ENCODE peak calls at places on chromosomes 7 and 10, in four cellular contexts. One of them, this sample, is unnamed.

GRCh38 chr10:49280001-49280408 is 19.0 kb upstream of the C10orf71 start:
- DNase-seq in NCI-H1694 treated with DMSO at 0.1 percent for 48 hours: no peak
- DNase-seq in DND-41: no peak
- DNase-seq in breast epithelium: no peak
- DNase-seq in this sample: peak; percentile 36

GRCh38 chr7:84529480-84530205 is 335.1 kb upstream of the SEMA3A start:
- DNase-seq in NCI-H1694 treated with DMSO at 0.1 percent for 48 hours: no peak
- DNase-seq in DND-41: no peak
- DNase-seq in breast epithelium: no peak
- DNase-seq in this sample: peak; percentile 66

GRCh38 chr10:19966751-19967150 is 150.5 kb downstream of the PLXDC2 start:
- DNase-seq in NCI-H1694 treated with DMSO at 0.1 percent for 48 hours: no peak
- DNase-seq in DND-41: no peak
- DNase-seq in breast epithelium: no peak
- DNase-seq in this sample: no peak

GRCh38 chr7:143285454-143285756 is 647 bp downstream of the TMEM139 start:
- DNase-seq in NCI-H1694 treated with DMSO at 0.1 percent for 48 hours: no peak
- DNase-seq in DND-41: no peak
- DNase-seq in breast epithelium: peak; percentile 87
- DNase-seq in this sample: no peak

GRCh38 chr7:4681922-4682620 is at the start of gene FOXK1:
- DNase-seq in NCI-H1694 treated with DMSO at 0.1 percent for 48 hours: peak; percentile 29
- DNase-seq in DND-41: peak; percentile 82
- DNase-seq in breast epithelium: peak; percentile 44
- DNase-seq in this sample: peak; percentile 46

GRCh38 chr10:95542330-95542729 is 18.8 kb downstream of the SORBS1 start:
- DNase-seq in NCI-H1694 treated with DMSO at 0.1 percent for 48 hours: no peak
- DNase-seq in DND-41: no peak
- DNase-seq in breast epithelium: no peak
- DNase-seq in this sample: no peak

GRCh38 chr7:36644625-36645422 is 79.5 kb downstream of the AOAH start:
- DNase-seq in NCI-H1694 treated with DMSO at 0.1 percent for 48 hours: no peak
- DNase-seq in DND-41: no peak
- DNase-seq in breast epithelium: no peak
- DNase-seq in this sample: no peak

GRCh38 chr10:133058267-133059092 is 29.2 kb upstream of the ADGRA1 start:
- DNase-seq in NCI-H1694 treated with DMSO at 0.1 percent for 48 hours: no peak
- DNase-seq in DND-41: peak; percentile 41
- DNase-seq in breast epithelium: no peak
- DNase-seq in this sample: no peak

GRCh38 chr10:2933041-2933440 is 134.3 kb upstream of the PFKP start:
- DNase-seq in NCI-H1694 treated with DMSO at 0.1 percent for 48 hours: no peak
- DNase-seq in DND-41: no peak
- DNase-seq in breast epithelium: no peak
- DNase-seq in this sample: no peak

GRCh38 chr10:72637398-72637857 is 11.5 kb upstream of the MICU1 start:
- DNase-seq in NCI-H1694 treated with DMSO at 0.1 percent for 48 hours: no peak
- DNase-seq in DND-41: peak; percentile 61
- DNase-seq in breast epithelium: no peak
- DNase-seq in this sample: peak; percentile 71

GRCh38 chr7:158076215-158076614 is 511.4 kb downstream of the PTPRN2 start:
- DNase-seq in NCI-H1694 treated with DMSO at 0.1 percent for 48 hours: no peak
- DNase-seq in DND-41: no peak
- DNase-seq in breast epithelium: no peak
- DNase-seq in this sample: no peak

GRCh38 chr7:117489911-117490310 is 10.1 kb downstream of the CFTR start:
- DNase-seq in NCI-H1694 treated with DMSO at 0.1 percent for 48 hours: no peak
- DNase-seq in DND-41: no peak
- DNase-seq in breast epithelium: no peak
- DNase-seq in this sample: no peak

GRCh38 chr10:129768437-129769355 is 195.4 kb downstream of the EBF3 start:
- DNase-seq in NCI-H1694 treated with DMSO at 0.1 percent for 48 hours: no peak
- DNase-seq in DND-41: no peak
- DNase-seq in breast epithelium: peak; percentile 14
- DNase-seq in this sample: no peak

GRCh38 chr7:143395187-143396149 is 13.2 kb downstream of the EPHA1 start:
- DNase-seq in NCI-H1694 treated with DMSO at 0.1 percent for 48 hours: no peak
- DNase-seq in DND-41: no peak
- DNase-seq in breast epithelium: no peak
- DNase-seq in this sample: no peak

GRCh38 chr7:158676171-158676840 is 28.3 kb downstream of the NCAPG2 start:
- DNase-seq in NCI-H1694 treated with DMSO at 0.1 percent for 48 hours: no peak
- DNase-seq in DND-41: no peak
- DNase-seq in breast epithelium: no peak
- DNase-seq in this sample: no peak

GRCh38 chr10:98414932-98415709 is at the start of gene PYROXD2:
- DNase-seq in NCI-H1694 treated with DMSO at 0.1 percent for 48 hours: peak; percentile 65
- DNase-seq in DND-41: peak; percentile 74
- DNase-seq in breast epithelium: peak; percentile 83
- DNase-seq in this sample: peak; percentile 89

GRCh38 chr7:156002362-156003001 is 190.2 kb upstream of the SHH start:
- DNase-seq in NCI-H1694 treated with DMSO at 0.1 percent for 48 hours: no peak
- DNase-seq in DND-41: no peak
- DNase-seq in breast epithelium: no peak
- DNase-seq in this sample: no peak

GRCh38 chr7:44318296-44318695 is 7.1 kb downstream of the CAMK2B start:
- DNase-seq in NCI-H1694 treated with DMSO at 0.1 percent for 48 hours: no peak
- DNase-seq in DND-41: no peak
- DNase-seq in breast epithelium: no peak
- DNase-seq in this sample: no peak